ENCODE peak calls at places on chromosomes 7 and 10, in seven cellular contexts. One of them, this sample, is unnamed.

GRCh38 chr10:122019414-122019975 is 30.5 kb downstream of the TACC2 start:
- DNase-seq in omental fat pad: no peak
- DNase-seq in left ventricle myocardium inferior: no peak
- DNase-seq in keratinocyte: peak; percentile 17
- DNase-seq in GM10248: no peak
- DNase-seq in BE2C: no peak
- DNase-seq in astrocyte of the spinal cord: no peak
- DNase-seq in this sample: no peak

GRCh38 chr7:149720372-149721083 is 52.9 kb downstream of the ZNF467 start:
- DNase-seq in omental fat pad: peak; percentile 21
- DNase-seq in left ventricle myocardium inferior: peak; percentile 90
- DNase-seq in keratinocyte: no peak
- DNase-seq in GM10248: peak; percentile 51
- DNase-seq in BE2C: peak; percentile 92
- DNase-seq in astrocyte of the spinal cord: no peak
- DNase-seq in this sample: peak; percentile 31

GRCh38 chr10:48224979-48225560 is 49.4 kb downstream of the FRMPD2 start:
- DNase-seq in omental fat pad: no peak
- DNase-seq in left ventricle myocardium inferior: no peak
- DNase-seq in keratinocyte: no peak
- DNase-seq in GM10248: no peak
- DNase-seq in BE2C: no peak
- DNase-seq in astrocyte of the spinal cord: no peak
- DNase-seq in this sample: no peak

GRCh38 chr7:44186736-44187135 is 2.5 kb downstream of the GCK start:
- DNase-seq in omental fat pad: no peak
- DNase-seq in left ventricle myocardium inferior: no peak
- DNase-seq in keratinocyte: no peak
- DNase-seq in GM10248: no peak
- DNase-seq in BE2C: no peak
- DNase-seq in astrocyte of the spinal cord: no peak
- DNase-seq in this sample: no peak

GRCh38 chr7:31110331-31111108 is 58.4 kb downstream of the ADCYAP1R1 start:
- DNase-seq in omental fat pad: no peak
- DNase-seq in left ventricle myocardium inferior: no peak
- DNase-seq in keratinocyte: no peak
- DNase-seq in GM10248: no peak
- DNase-seq in BE2C: no peak
- DNase-seq in astrocyte of the spinal cord: no peak
- DNase-seq in this sample: no peak

GRCh38 chr10:125023269-125023668 is 81.3 kb downstream of the ZRANB1 start:
- DNase-seq in omental fat pad: no peak
- DNase-seq in left ventricle myocardium inferior: no peak
- DNase-seq in keratinocyte: no peak
- DNase-seq in GM10248: no peak
- DNase-seq in BE2C: peak; percentile 90
- DNase-seq in astrocyte of the spinal cord: no peak
- DNase-seq in this sample: no peak

GRCh38 chr7:20030915-20031362 is 186.2 kb downstream of the MACC1 start:
- DNase-seq in omental fat pad: no peak
- DNase-seq in left ventricle myocardium inferior: no peak
- DNase-seq in keratinocyte: no peak
- DNase-seq in GM10248: no peak
- DNase-seq in BE2C: no peak
- DNase-seq in astrocyte of the spinal cord: peak; percentile 61
- DNase-seq in this sample: peak; percentile 56

GRCh38 chr10:126953886-126954285 is 48.7 kb downstream of the DOCK1 start:
- DNase-seq in omental fat pad: no peak
- DNase-seq in left ventricle myocardium inferior: no peak
- DNase-seq in keratinocyte: no peak
- DNase-seq in GM10248: no peak
- DNase-seq in BE2C: no peak
- DNase-seq in astrocyte of the spinal cord: no peak
- DNase-seq in this sample: no peak

GRCh38 chr10:122051609-122052385 is 62.8 kb downstream of the TACC2 start:
- DNase-seq in omental fat pad: no peak
- DNase-seq in left ventricle myocardium inferior: no peak
- DNase-seq in keratinocyte: peak; percentile 28
- DNase-seq in GM10248: no peak
- DNase-seq in BE2C: peak; percentile 58
- DNase-seq in astrocyte of the spinal cord: peak; percentile 71
- DNase-seq in this sample: no peak

GRCh38 chr7:150514748-150515222 is at the start of gene GIMAP7:
- DNase-seq in omental fat pad: no peak
- DNase-seq in left ventricle myocardium inferior: no peak
- DNase-seq in keratinocyte: no peak
- DNase-seq in GM10248: peak; percentile 23
- DNase-seq in BE2C: no peak
- DNase-seq in astrocyte of the spinal cord: no peak
- DNase-seq in this sample: peak; percentile 71

GRCh38 chr10:4567637-4568036 is 258.4 kb upstream of the AKR1E2 start:
- DNase-seq in omental fat pad: no peak
- DNase-seq in left ventricle myocardium inferior: no peak
- DNase-seq in keratinocyte: no peak
- DNase-seq in GM10248: no peak
- DNase-seq in BE2C: no peak
- DNase-seq in astrocyte of the spinal cord: no peak
- DNase-seq in this sample: no peak
- TF ChIP-seq CTCF in omental fat pad: no peak
- TF ChIP-seq CTCF in left ventricle myocardium inferior: no peak
- TF ChIP-seq CTCF in keratinocyte: no peak
- TF ChIP-seq CTCF in GM10248: no peak
- TF ChIP-seq CTCF in BE2C: no peak
- TF ChIP-seq CTCF in astrocyte of the spinal cord: no peak
- TF ChIP-seq CTCF in this sample: no peak

GRCh38 chr7:2040893-2041270 is 191.9 kb downstream of the MAD1L1 start:
- DNase-seq in omental fat pad: no peak
- DNase-seq in left ventricle myocardium inferior: no peak
- DNase-seq in keratinocyte: no peak
- DNase-seq in GM10248: no peak
- DNase-seq in BE2C: peak; percentile 3
- DNase-seq in astrocyte of the spinal cord: no peak
- DNase-seq in this sample: no peak
- TF ChIP-seq CTCF in omental fat pad: no peak
- TF ChIP-seq CTCF in left ventricle myocardium inferior: no peak
- TF ChIP-seq CTCF in keratinocyte: no peak
- TF ChIP-seq CTCF in GM10248: no peak
- TF ChIP-seq CTCF in BE2C: no peak
- TF ChIP-seq CTCF in astrocyte of the spinal cord: no peak
- TF ChIP-seq CTCF in this sample: no peak

GRCh38 chr10:112446055-112446854 is 459 bp downstream of the ZDHHC6 start:
- DNase-seq in omental fat pad: no peak
- DNase-seq in left ventricle myocardium inferior: no peak
- DNase-seq in keratinocyte: no peak
- DNase-seq in GM10248: no peak
- DNase-seq in BE2C: no peak
- DNase-seq in astrocyte of the spinal cord: no peak
- DNase-seq in this sample: peak; percentile 15

GRCh38 chr10:112441520-112441919 is 5.2 kb downstream of the ZDHHC6 start:
- DNase-seq in omental fat pad: no peak
- DNase-seq in left ventricle myocardium inferior: no peak
- DNase-seq in keratinocyte: no peak
- DNase-seq in GM10248: no peak
- DNase-seq in BE2C: no peak
- DNase-seq in astrocyte of the spinal cord: no peak
- DNase-seq in this sample: no peak

GRCh38 chr10:112448903-112449302 is 1.9 kb downstream of the VTI1A start:
- DNase-seq in omental fat pad: no peak
- DNase-seq in left ventricle myocardium inferior: no peak
- DNase-seq in keratinocyte: no peak
- DNase-seq in GM10248: no peak
- DNase-seq in BE2C: no peak
- DNase-seq in astrocyte of the spinal cord: no peak
- DNase-seq in this sample: no peak

GRCh38 chr10:112442063-112442462 is 4.7 kb downstream of the ZDHHC6 start:
- DNase-seq in omental fat pad: no peak
- DNase-seq in left ventricle myocardium inferior: no peak
- DNase-seq in keratinocyte: no peak
- DNase-seq in GM10248: no peak
- DNase-seq in BE2C: no peak
- DNase-seq in astrocyte of the spinal cord: no peak
- DNase-seq in this sample: peak; percentile 18

DNA sequence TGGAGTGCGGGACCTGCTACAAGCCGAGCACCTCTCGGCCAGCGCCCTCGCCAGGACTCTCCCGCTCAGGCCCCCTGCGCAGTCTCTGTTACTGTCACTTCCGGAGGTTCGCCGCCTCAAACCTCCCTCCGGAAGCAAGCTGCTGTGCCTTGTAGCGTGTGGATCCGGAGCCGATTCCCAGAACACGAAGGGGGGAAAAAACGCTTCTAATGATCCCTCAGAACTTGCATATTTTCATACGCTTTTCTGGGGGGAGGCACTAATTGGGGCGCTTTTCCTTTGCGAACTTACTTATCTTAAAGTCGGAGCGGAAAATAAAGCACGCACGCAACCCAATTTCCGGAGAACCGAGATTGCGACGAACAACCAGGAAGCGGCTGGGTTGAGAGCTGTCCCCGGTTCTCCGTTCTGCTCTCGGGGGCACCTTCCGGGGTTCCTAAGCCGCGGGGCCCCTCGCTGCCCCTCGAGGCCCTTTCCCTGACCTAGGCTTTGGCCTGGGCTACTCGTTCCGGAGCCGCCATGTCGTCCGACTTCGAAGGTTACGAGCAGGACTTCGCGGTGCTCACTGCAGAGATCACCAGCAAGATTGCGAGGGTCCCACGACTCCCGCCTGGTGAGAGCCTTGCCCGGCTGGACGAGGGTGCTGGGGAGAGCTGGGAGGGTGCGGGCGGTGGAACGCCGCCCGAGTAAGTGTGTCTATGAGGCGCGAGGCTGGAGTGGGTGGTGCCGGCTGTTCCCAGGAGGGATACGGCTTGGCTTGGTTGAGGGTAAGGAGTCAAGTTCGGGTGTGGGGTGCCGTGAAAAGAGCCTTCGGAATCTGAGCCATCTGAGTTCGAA is at the start of the genes VTI1A and ZDHHC6:
- DNase-seq in omental fat pad: peak; percentile 53
- DNase-seq in left ventricle myocardium inferior: peak; percentile 84
- DNase-seq in keratinocyte: peak; percentile 32
- DNase-seq in GM10248: peak; percentile 86
- DNase-seq in BE2C: peak; percentile 88
- DNase-seq in astrocyte of the spinal cord: peak; percentile 89
- DNase-seq in this sample: peak; percentile 92
- TF ChIP-seq CTCF in omental fat pad: no peak
- TF ChIP-seq CTCF in left ventricle myocardium inferior: peak; percentile 29
- TF ChIP-seq CTCF in keratinocyte: peak; percentile 42
- TF ChIP-seq CTCF in GM10248: no peak
- TF ChIP-seq CTCF in BE2C: peak; percentile 29
- TF ChIP-seq CTCF in astrocyte of the spinal cord: peak; percentile 32
- TF ChIP-seq CTCF in this sample: peak; percentile 15

GRCh38 chr10:111078505-111079185 is 1.8 kb downstream of the ADRA2A start:
- DNase-seq in omental fat pad: no peak
- DNase-seq in left ventricle myocardium inferior: no peak
- DNase-seq in keratinocyte: no peak
- DNase-seq in GM10248: peak; percentile 13
- DNase-seq in BE2C: no peak
- DNase-seq in astrocyte of the spinal cord: no peak
- DNase-seq in this sample: no peak
- TF ChIP-seq CTCF in omental fat pad: no peak
- TF ChIP-seq CTCF in left ventricle myocardium inferior: no peak
- TF ChIP-seq CTCF in keratinocyte: no peak
- TF ChIP-seq CTCF in GM10248: no peak
- TF ChIP-seq CTCF in BE2C: no peak
- TF ChIP-seq CTCF in astrocyte of the spinal cord: no peak
- TF ChIP-seq CTCF in this sample: no peak

GRCh38 chr7:92767427-92767826 is 68.9 kb downstream of the CDK6 start:
- DNase-seq in omental fat pad: no peak
- DNase-seq in left ventricle myocardium inferior: no peak
- DNase-seq in keratinocyte: no peak
- DNase-seq in GM10248: no peak
- DNase-seq in BE2C: no peak
- DNase-seq in astrocyte of the spinal cord: peak; percentile 52
- DNase-seq in this sample: no peak
- TF ChIP-seq CTCF in omental fat pad: no peak
- TF ChIP-seq CTCF in left ventricle myocardium inferior: no peak
- TF ChIP-seq CTCF in keratinocyte: no peak
- TF ChIP-seq CTCF in GM10248: no peak
- TF ChIP-seq CTCF in BE2C: no peak
- TF ChIP-seq CTCF in astrocyte of the spinal cord: no peak
- TF ChIP-seq CTCF in this sample: no peak

This sample was measured in GM12865.